ENCODE peak calls at places on chromosomes 16 and 17, in six cellular contexts. C, S, T, Z, D and A are unnamed samples.

GRCh38 chr16:8796469-8797363 is 723 bp downstream of the TMEM186 start:
- DNase-seq in S (no peak), Z (no peak), D (no peak), T (no peak), C (no peak), A (no peak)

GRCh38 chr17:45282683-45283644 is 21.1 kb upstream of the SPATA32 start:
- DNase-seq in Z (no peak), T (no peak), C (peak), S (no peak), D (peak), A (no peak)

GRCh38 chr16:50185005-50185505 is 31.9 kb downstream of the TENT4B start:
- DNase-seq in Z (no peak), S (no peak), C (no peak), D (peak), T (no peak), A (no peak)

GRCh38 chr16:29745853-29746345 is at the start of gene C16orf54:
- DNase-seq in D (no peak), S (no peak), Z (peak), C (peak), T (peak), A (peak)

GRCh38 chr17:74768763-74769114 is 7.4 kb downstream of the NAT9 start:
- DNase-seq in C (no peak), S (no peak), Z (no peak), T (no peak), D (no peak), A (no peak)

GRCh38 chr17:45702666-45703266 is 81.4 kb upstream of the CRHR1 start:
- DNase-seq in S (no peak), Z (no peak), T (no peak), D (peak), C (no peak), A (no peak)

GRCh38 chr16:69417537-69418199 is 6.8 kb upstream of the CYB5B start:
- DNase-seq in C (no peak), S (no peak), D (peak), Z (no peak), T (peak), A (no peak)

GRCh38 chr16:62256406-62256805 is 220.2 kb upstream of the CDH8 start:
- DNase-seq in C (no peak), D (no peak), Z (no peak), S (no peak), T (no peak), A (no peak)

GRCh38 chr16:22663389-22664064 is 150.4 kb upstream of the HS3ST2 start:
- DNase-seq in D (no peak), C (no peak), S (no peak), T (no peak), Z (no peak), A (no peak)

GRCh38 chr17:30549864-30550511 is 72.8 kb downstream of the GOSR1 start:
- DNase-seq in C (no peak), D (no peak), S (no peak), T (no peak), Z (no peak), A (no peak)

GRCh38 chr16:22660441-22661160 is 149.9 kb downstream of the NPIPB5 start:
- DNase-seq in S (no peak), Z (no peak), D (no peak), T (no peak), C (no peak), A (no peak)

GRCh38 chr17:43928606-43929005 is 13.7 kb downstream of the PPY start:
- DNase-seq in Z (no peak), S (no peak), D (no peak), T (no peak), C (no peak), A (no peak)

GRCh38 chr16:89720859-89721643 is at the start of the genes VPS9D1 and ZNF276:
- DNase-seq in T (peak), S (no peak), C (peak), D (peak), Z (peak), A (peak)